ENCODE peak calls at places on chromosomes 3 and 15, in four cellular contexts. One of them, this sample, is unnamed.

GRCh38 chr3:154730221-154730620 is 300.2 kb upstream of the GPR149 start:
- DNase-seq in upper lobe of left lung: no peak
- DNase-seq in thoracic aorta: no peak
- DNase-seq in caudate nucleus: no peak
- DNase-seq in this sample: no peak

GRCh38 chr3:141049681-141050080 is 1.5 kb upstream of the SPSB4 start:
- DNase-seq in thoracic aorta: no peak
- DNase-seq in upper lobe of left lung: no peak
- DNase-seq in caudate nucleus: no peak
- DNase-seq in this sample: no peak

GRCh38 chr3:177446160-177446559 is 248.9 kb upstream of the TBL1XR1 start:
- DNase-seq in thoracic aorta: no peak
- DNase-seq in caudate nucleus: no peak
- DNase-seq in upper lobe of left lung: no peak
- DNase-seq in this sample: peak; percentile 14

GRCh38 chr3:157134620-157135191 is 25.2 kb downstream of the CCNL1 start:
- DNase-seq in thoracic aorta: peak; percentile 48
- DNase-seq in caudate nucleus: no peak
- DNase-seq in upper lobe of left lung: no peak
- DNase-seq in this sample: no peak

GRCh38 chr3:152458023-152458724 is 189.4 kb downstream of the MBNL1 start:
- DNase-seq in caudate nucleus: no peak
- DNase-seq in upper lobe of left lung: no peak
- DNase-seq in thoracic aorta: no peak
- DNase-seq in this sample: no peak

GRCh38 chr3:102083971-102084370 is 234.7 kb downstream of the NFKBIZ start:
- DNase-seq in upper lobe of left lung: no peak
- DNase-seq in caudate nucleus: no peak
- DNase-seq in thoracic aorta: no peak
- DNase-seq in this sample: no peak

GRCh38 chr15:45129651-45130129 is at the start of the genes DUOX1 and DUOXA1:
- DNase-seq in thoracic aorta: no peak
- DNase-seq in upper lobe of left lung: peak; percentile 95
- DNase-seq in caudate nucleus: no peak
- DNase-seq in this sample: no peak

GRCh38 chr15:25248583-25249235 is 190.1 kb downstream of the UBE3A start:
- DNase-seq in thoracic aorta: no peak
- DNase-seq in upper lobe of left lung: no peak
- DNase-seq in caudate nucleus: no peak
- DNase-seq in this sample: no peak

GRCh38 chr3:177443469-177443868 is 246.2 kb upstream of the TBL1XR1 start:
- DNase-seq in caudate nucleus: no peak
- DNase-seq in thoracic aorta: no peak
- DNase-seq in upper lobe of left lung: no peak
- DNase-seq in this sample: no peak

GRCh38 chr3:107752202-107752990 is 229.6 kb downstream of the BBX start:
- DNase-seq in thoracic aorta: no peak
- DNase-seq in caudate nucleus: no peak
- DNase-seq in upper lobe of left lung: no peak
- DNase-seq in this sample: no peak

GRCh38 chr3:107685383-107685782 is 162.6 kb downstream of the BBX start:
- DNase-seq in caudate nucleus: no peak
- DNase-seq in upper lobe of left lung: no peak
- DNase-seq in thoracic aorta: no peak
- DNase-seq in this sample: no peak

GRCh38 chr15:73681856-73682596 is 2.2 kb upstream of the CD276 start:
- DNase-seq in caudate nucleus: no peak
- DNase-seq in thoracic aorta: no peak
- DNase-seq in upper lobe of left lung: no peak
- DNase-seq in this sample: no peak

DNA sequence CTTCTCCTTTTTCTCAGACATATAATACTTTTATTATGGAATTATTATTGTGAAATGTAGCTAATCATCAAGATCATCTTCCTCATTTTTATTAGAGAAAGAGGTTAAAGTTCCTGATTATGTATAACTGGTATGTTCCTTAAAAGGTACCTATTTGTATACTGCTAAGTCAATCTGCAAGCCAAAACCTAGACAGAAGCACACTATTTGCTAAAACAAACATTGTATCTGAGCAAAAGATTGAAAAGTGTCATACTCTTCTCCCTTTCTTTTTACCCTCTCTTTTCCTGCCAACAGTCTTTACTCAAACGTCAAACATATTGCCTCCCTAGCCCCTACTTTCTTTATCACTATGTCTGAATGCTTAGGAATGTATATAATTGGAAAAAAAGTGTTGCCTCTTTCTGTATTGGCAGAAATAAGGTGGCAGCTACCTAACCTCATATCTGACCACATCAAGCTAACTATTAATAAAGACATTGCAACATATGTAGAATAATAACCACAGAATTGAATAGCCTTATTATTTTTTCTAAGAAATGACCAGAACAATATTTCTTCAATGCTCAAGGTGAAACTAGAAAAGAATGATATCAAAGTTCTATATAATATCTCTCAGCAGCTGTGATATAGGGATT is 18.5 kb downstream of the SEC11A start:
- DNase-seq in thoracic aorta: no peak
- DNase-seq in upper lobe of left lung: no peak
- DNase-seq in caudate nucleus: no peak
- DNase-seq in this sample: no peak
- H3K27ac ChIP-seq in thoracic aorta: no peak overlapping the region
- H3K27ac ChIP-seq in upper lobe of left lung: no peak overlapping the region
- H3K27ac ChIP-seq in caudate nucleus: no peak overlapping the region
- H3K27ac ChIP-seq in this sample: no peak overlapping the region

GRCh38 chr3:42699511-42699971 is 3.1 kb downstream of the HHATL start:
- DNase-seq in upper lobe of left lung: no peak
- DNase-seq in caudate nucleus: no peak
- DNase-seq in thoracic aorta: no peak
- DNase-seq in this sample: no peak
- H3K27ac ChIP-seq in upper lobe of left lung: no peak overlapping the region
- H3K27ac ChIP-seq in caudate nucleus: peak overlapping the region; percentile 99
- H3K27ac ChIP-seq in thoracic aorta: no peak overlapping the region
- H3K27ac ChIP-seq in this sample: peak overlapping the region; percentile 100

DNA sequence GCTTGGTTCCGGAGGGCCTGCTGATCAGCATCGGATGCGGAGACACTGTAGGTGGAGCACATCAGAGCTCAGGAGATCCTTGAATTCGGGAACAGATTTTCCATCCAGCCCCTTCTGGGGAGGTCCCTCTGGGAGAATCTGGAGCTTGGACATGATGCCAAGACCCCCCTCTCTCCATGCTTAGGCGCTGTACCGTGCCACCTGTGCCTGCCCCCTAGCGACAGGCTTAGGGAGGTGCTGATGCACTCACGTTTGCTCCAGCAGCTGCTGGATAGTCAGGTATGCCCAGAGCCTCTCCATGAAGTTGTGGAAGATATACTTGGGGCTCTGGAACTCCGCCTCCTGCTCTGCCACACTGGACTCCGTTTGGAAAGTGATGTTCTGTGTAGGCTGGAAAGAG is 9.7 kb downstream of the ITIH4 start:
- DNase-seq in caudate nucleus: no peak
- DNase-seq in thoracic aorta: no peak
- DNase-seq in upper lobe of left lung: no peak
- DNase-seq in this sample: no peak
- H3K27ac ChIP-seq in caudate nucleus: no peak overlapping the region
- H3K27ac ChIP-seq in thoracic aorta: no peak overlapping the region
- H3K27ac ChIP-seq in upper lobe of left lung: no peak overlapping the region
- H3K27ac ChIP-seq in this sample: no peak overlapping the region

GRCh38 chr3:171790898-171791694 is 19.2 kb downstream of the PLD1 start:
- DNase-seq in thoracic aorta: no peak
- DNase-seq in upper lobe of left lung: no peak
- DNase-seq in caudate nucleus: no peak
- DNase-seq in this sample: no peak
- H3K27ac ChIP-seq in thoracic aorta: no peak overlapping the region
- H3K27ac ChIP-seq in upper lobe of left lung: peak overlapping the region; percentile 63
- H3K27ac ChIP-seq in caudate nucleus: peak overlapping the region; percentile 18
- H3K27ac ChIP-seq in this sample: peak overlapping the region; percentile 91

This sample was measured in substantia nigra.